ENCODE peak calls at places on chromosomes 11 and 22, in six cellular contexts. I is mammary epithelial cell, S is PC-3, J is body of pancreas, E is heart right ventricle, N is IMR-90. Q is an unnamed sample.
A peak's percentile ranks its signal among the peaks of the same experiment; 100 is the strongest.

GRCh38 chr11:68819362-68819761 is 22.4 kb downstream of the CPT1A start:
- DNase-seq in I (no peak), S (no peak), J (no peak), E (no peak), N (no peak), Q (no peak)

GRCh38 chr11:111540114-111540920 is at the start of gene LAYN:
- DNase-seq in I (no peak), S (no peak), J (peak; percentile 39), E (peak; percentile 49), N (peak; percentile 62), Q (no peak)

GRCh38 chr22:47006869-47007268 is 244.4 kb downstream of the TBC1D22A start:
- DNase-seq in I (no peak), S (no peak), J (no peak), E (no peak), N (no peak), Q (no peak)

GRCh38 chr11:35014352-35014751 is 97.9 kb downstream of the PDHX start:
- DNase-seq in I (no peak), S (peak; percentile 38), J (no peak), E (no peak), N (peak; percentile 95), Q (peak; percentile 93)

GRCh38 chr11:98589975-98590374 is 430.8 kb upstream of the CNTN5 start:
- DNase-seq in I (no peak), S (no peak), J (no peak), E (no peak), N (no peak), Q (no peak)

GRCh38 chr22:36244522-36245391 is 5.4 kb upstream of the APOL2 start:
- DNase-seq in I (no peak), S (no peak), J (no peak), E (no peak), N (peak; percentile 52), Q (peak; percentile 66)

GRCh38 chr11:61107888-61108287 is 5.6 kb downstream of the CD5 start:
- DNase-seq in I (no peak), S (no peak), J (no peak), E (no peak), N (no peak), Q (no peak)

GRCh38 chr11:84408946-84409411 is 1122.8 kb upstream of the CCDC90B start:
- DNase-seq in I (peak; percentile 0), S (no peak), J (no peak), E (no peak), N (no peak), Q (peak; percentile 66)

GRCh38 chr22:17131686-17132085 is 10.5 kb upstream of the TMEM121B start:
- DNase-seq in I (no peak), S (no peak), J (no peak), E (no peak), N (no peak), Q (no peak)

GRCh38 chr11:73470036-73470624 is 93.9 kb downstream of the RELT start:
- DNase-seq in I (no peak), S (no peak), J (no peak), E (no peak), N (no peak), Q (no peak)

GRCh38 chr11:74138572-74138971 is 32.2 kb downstream of the C2CD3 start:
- DNase-seq in I (peak; percentile 95), S (peak; percentile 100), J (peak; percentile 47), E (no peak), N (peak; percentile 99), Q (peak; percentile 98)

GRCh38 chr22:38347944-38348750 is 30.9 kb upstream of the CSNK1E start:
- DNase-seq in I (peak; percentile 97), S (peak; percentile 55), J (no peak), E (no peak), N (peak; percentile 29), Q (no peak)

GRCh38 chr22:32842486-32842885 is 41.0 kb downstream of the TIMP3 start:
- DNase-seq in I (peak; percentile 34), S (no peak), J (no peak), E (no peak), N (peak; percentile 48), Q (peak; percentile 50)

GRCh38 chr22:49752598-49753091 is 75.0 kb downstream of the BRD1 start:
- DNase-seq in I (no peak), S (no peak), J (no peak), E (no peak), N (no peak), Q (no peak)

GRCh38 chr22:38524434-38524833 is 18.3 kb upstream of the DDX17 start:
- DNase-seq in I (no peak), S (no peak), J (no peak), E (no peak), N (no peak), Q (no peak)

GRCh38 chr22:35838849-35839646 is 121.4 kb downstream of the APOL5 start:
- DNase-seq in I (peak; percentile 75), S (peak; percentile 54), J (no peak), E (no peak), N (peak; percentile 82), Q (peak; percentile 53)

GRCh38 chr11:67556244-67556643 is 27.4 kb upstream of the GSTP1 start:
- DNase-seq in I (no peak), S (no peak), J (no peak), E (no peak), N (no peak), Q (no peak)

GRCh38 chr11:5928811-5929210 is 13.2 kb upstream of the OR56A3 start:
- DNase-seq in I (no peak), S (no peak), J (no peak), E (no peak), N (no peak), Q (no peak)

GRCh38 chr11:45610627-45611026 is 54.8 kb downstream of the CHST1 start:
- DNase-seq in I (no peak), S (no peak), J (no peak), E (peak; percentile 17), N (no peak), Q (no peak)

GRCh38 chr11:864928-865327 is 22.3 kb downstream of the TSPAN4 start:
- DNase-seq in I (no peak), S (no peak), J (no peak), E (no peak), N (no peak), Q (no peak)

GRCh38 chr11:864118-864827 is 21.6 kb downstream of the TSPAN4 start:
- DNase-seq in I (no peak), S (no peak), J (no peak), E (no peak), N (no peak), Q (no peak)

GRCh38 chr11:862704-863388 is 20.2 kb downstream of the TSPAN4 start:
- DNase-seq in I (no peak), S (no peak), J (no peak), E (no peak), N (no peak), Q (no peak)

GRCh38 chr11:862028-862703 is 19.5 kb downstream of the TSPAN4 start:
- DNase-seq in I (no peak), S (no peak), J (no peak), E (peak; percentile 56), N (no peak), Q (no peak)

DNA sequence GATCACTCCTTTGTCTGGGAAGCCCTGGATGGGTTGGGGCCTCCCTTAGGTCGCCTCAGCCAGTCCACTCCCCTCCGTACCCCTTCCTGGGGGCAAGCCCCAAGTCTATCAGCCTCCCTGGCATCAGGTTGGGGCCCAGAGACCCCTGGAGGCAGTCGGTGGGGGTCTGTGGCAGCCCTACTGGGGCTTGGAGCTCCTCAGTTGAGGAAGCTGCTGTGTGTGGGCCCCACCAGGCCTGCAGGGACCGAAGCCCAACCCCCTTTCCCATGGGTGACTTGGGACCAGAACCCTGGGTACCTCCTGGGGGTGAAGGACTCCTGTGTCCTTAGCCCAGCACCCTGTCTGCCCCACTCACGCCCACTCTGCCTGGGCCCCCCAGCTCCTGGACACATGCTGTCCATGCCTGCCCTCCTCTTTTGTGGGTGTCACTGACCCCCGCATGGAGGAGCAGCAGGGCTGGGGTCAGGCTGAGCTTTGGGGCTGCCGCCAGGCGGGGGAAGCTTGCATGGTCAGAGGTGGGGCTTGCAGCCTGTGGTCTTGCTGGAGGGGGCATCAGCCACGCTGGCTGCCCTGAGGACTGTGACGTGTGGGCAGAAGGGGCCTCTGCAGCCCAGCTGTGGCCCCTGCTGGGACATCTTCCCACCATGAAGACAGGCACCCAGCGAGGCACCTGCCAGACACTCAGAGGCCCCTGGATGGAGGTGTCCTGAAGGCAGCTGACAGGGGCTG is 20.9 kb downstream of the TSPAN4 start:
- DNase-seq in I (no peak), S (no peak), J (no peak), E (no peak), N (no peak), Q (no peak)
- H3K27ac ChIP-seq in I (no peak overlapping the region), S (no peak overlapping the region), J (no peak overlapping the region), E (no peak overlapping the region), N (no peak overlapping the region), Q (no peak overlapping the region)

GRCh38 chr11:134432776-134433175 is 20.7 kb upstream of the B3GAT1 start:
- DNase-seq in I (no peak), S (no peak), J (no peak), E (no peak), N (no peak), Q (no peak)
- H3K27ac ChIP-seq in I (no peak overlapping the region), S (no peak overlapping the region), J (no peak overlapping the region), E (no peak overlapping the region), N (no peak overlapping the region), Q (no peak overlapping the region)

DNA sequence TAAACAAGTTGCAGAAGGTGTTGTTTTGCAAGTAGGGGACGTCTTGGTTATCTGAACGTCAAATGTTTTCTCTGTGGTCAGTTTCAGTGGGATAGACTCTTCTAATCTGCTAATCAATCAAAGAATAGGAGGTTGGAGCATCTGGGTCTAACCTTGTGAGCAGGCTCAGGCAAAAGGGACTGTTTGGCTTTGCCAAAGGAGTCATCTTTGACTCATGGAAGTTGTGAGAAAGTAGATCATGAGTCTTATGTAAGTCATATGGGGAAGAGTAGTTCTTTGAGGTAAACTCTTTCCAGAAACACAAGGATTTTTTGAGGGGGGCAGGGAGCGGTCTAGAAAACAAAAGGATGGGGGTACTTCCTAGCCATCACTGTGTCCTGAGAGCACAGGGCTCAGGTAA is 27.1 kb upstream of the TOP3B start:
- DNase-seq in I (peak; percentile 79), S (peak; percentile 37), J (no peak), E (no peak), N (peak; percentile 37), Q (no peak)
- H3K27ac ChIP-seq in I (no peak overlapping the region), S (no peak overlapping the region), J (no peak overlapping the region), E (no peak overlapping the region), N (no peak overlapping the region), Q (no peak overlapping the region)

GRCh38 chr11:128500488-128500887 is 86.9 kb downstream of the ETS1 start:
- DNase-seq in I (no peak), S (no peak), J (no peak), E (no peak), N (peak; percentile 62), Q (peak; percentile 60)

GRCh38 chr11:128497057-128497957 is 90.1 kb downstream of the ETS1 start:
- DNase-seq in I (peak; percentile 90), S (peak; percentile 97), J (peak; percentile 57), E (no peak), N (peak; percentile 99), Q (peak; percentile 98)

GRCh38 chr11:128501008-128501407 is 86.3 kb downstream of the ETS1 start:
- DNase-seq in I (no peak), S (no peak), J (no peak), E (no peak), N (no peak), Q (no peak)

GRCh38 chr11:128499613-128500213 is 87.6 kb downstream of the ETS1 start:
- DNase-seq in I (no peak), S (no peak), J (no peak), E (peak; percentile 34), N (no peak), Q (no peak)

DNA sequence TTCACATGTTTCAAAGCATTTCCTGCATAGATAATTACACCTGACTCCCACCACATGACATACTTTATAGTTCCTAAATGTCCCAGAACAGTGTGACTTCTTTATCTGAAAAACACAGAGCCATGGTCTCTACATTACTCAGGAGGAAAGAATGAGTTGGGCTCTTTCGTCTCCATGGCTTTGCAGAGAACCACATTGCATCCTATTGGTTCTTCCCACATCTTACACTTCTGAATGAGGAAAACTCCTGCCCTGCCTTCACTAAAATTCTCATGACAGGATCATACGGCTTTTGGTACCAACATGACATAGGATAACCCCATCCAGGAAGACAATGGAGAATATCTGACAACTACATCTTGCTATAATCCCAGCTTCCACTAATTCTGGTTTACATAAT is 88.5 kb downstream of the ETS1 start:
- DNase-seq in I (no peak), S (no peak), J (no peak), E (no peak), N (peak; percentile 67), Q (peak; percentile 70)
- H3K27ac ChIP-seq in I (peak overlapping the region; percentile 82), S (peak overlapping the region; percentile 91), J (no peak overlapping the region), E (peak overlapping the region; percentile 89), N (no peak overlapping the region), Q (peak overlapping the region; percentile 95)